ENCODE peak calls at places on chromosomes 3 and 15, in four cellular contexts. E is CD4-positive, CD25-positive, alpha-beta regulatory T cell; V is cardiac fibroblast; A is mesenchymal stem cell. P is an unnamed sample.
A peak's percentile ranks its signal among the peaks of the same experiment; 100 is the strongest.

GRCh38 chr3:147049305-147049704 is 357.0 kb downstream of the ZIC4 start:
- DNase-seq in A (no peak), V (no peak), E (no peak), P (no peak)

GRCh38 chr3:11624704-11625375 is 18.9 kb downstream of the VGLL4 start:
- DNase-seq in E (peak; percentile 24), A (no peak), V (no peak), P (no peak)

GRCh38 chr3:195401959-195402358 is 40.9 kb downstream of the ACAP2 start:
- DNase-seq in V (no peak), E (no peak), A (no peak), P (no peak)

GRCh38 chr3:53114011-53114400 is 16.2 kb downstream of the RFT1 start:
- DNase-seq in E (peak; percentile 88), A (peak; percentile 78), V (peak; percentile 83), P (peak; percentile 84)

GRCh38 chr3:111747490-111747889 is 111.6 kb upstream of the PHLDB2 start:
- DNase-seq in V (peak; percentile 34), E (no peak), A (peak; percentile 28), P (no peak)

GRCh38 chr3:9497821-9498565 is 55.6 kb downstream of the LHFPL4 start:
- DNase-seq in E (no peak), A (peak; percentile 15), V (no peak), P (no peak)

GRCh38 chr3:187064210-187065115 is 74.8 kb downstream of the RPL39L start:
- DNase-seq in E (no peak), V (peak; percentile 53), A (no peak), P (no peak)

GRCh38 chr3:4826237-4827100 is 152.8 kb upstream of the BHLHE40 start:
- DNase-seq in A (no peak), E (no peak), V (peak; percentile 40), P (peak; percentile 58)

GRCh38 chr15:60804986-60805949 is 326.3 kb upstream of the ICE2 start:
- DNase-seq in V (peak; percentile 75), E (no peak), A (peak; percentile 88), P (peak; percentile 93)

GRCh38 chr3:120678331-120678845 is 3.7 kb downstream of the HGD start:
- DNase-seq in A (peak; percentile 62), E (peak; percentile 17), V (peak; percentile 88), P (peak; percentile 5)

GRCh38 chr3:141538568-141538967 is 51.7 kb downstream of the RASA2 start:
- DNase-seq in V (no peak), E (no peak), A (no peak), P (no peak)

GRCh38 chr15:45093622-45094357 is 20.2 kb downstream of the DUOX2 start:
- DNase-seq in A (no peak), E (no peak), V (no peak), P (no peak)

GRCh38 chr3:192317564-192317963 is 409.8 kb downstream of the FGF12 start:
- DNase-seq in A (no peak), E (no peak), V (no peak), P (no peak)

GRCh38 chr3:190070623-190071347 is 49.9 kb downstream of the P3H2 start:
- DNase-seq in A (no peak), V (no peak), E (no peak), P (peak; percentile 59)

GRCh38 chr3:131083190-131083863 is 56.6 kb downstream of the NEK11 start:
- DNase-seq in V (peak; percentile 68), A (no peak), E (no peak), P (peak; percentile 95)

GRCh38 chr3:159926573-159926972 is 62.1 kb upstream of the IL12A start:
- DNase-seq in A (no peak), V (no peak), E (no peak), P (no peak)

GRCh38 chr3:155639462-155640055 is 105.3 kb downstream of the PLCH1 start:
- DNase-seq in A (no peak), E (no peak), V (no peak), P (no peak)

GRCh38 chr3:51967384-51968174 is at the start of gene PCBP4:
- DNase-seq in A (peak; percentile 54), V (peak; percentile 42), E (peak; percentile 35), P (peak; percentile 75)

GRCh38 chr3:189227249-189227648 is 55.5 kb downstream of the TPRG1 start:
- DNase-seq in V (no peak), E (no peak), A (no peak), P (no peak)

GRCh38 chr15:40873625-40874561 is at the start of gene RHOV:
- DNase-seq in V (peak; percentile 46), A (peak; percentile 56), E (peak; percentile 62), P (peak; percentile 75)

GRCh38 chr15:40875996-40876740 is 2.1 kb upstream of the RHOV start:
- DNase-seq in V (no peak), A (no peak), E (no peak), P (no peak)

GRCh38 chr15:40871749-40872617 is 2.1 kb downstream of the RHOV start:
- DNase-seq in E (no peak), A (no peak), V (no peak), P (no peak)

GRCh38 chr15:40870716-40871115 is 3.3 kb downstream of the RHOV start:
- DNase-seq in E (no peak), A (no peak), V (no peak), P (no peak)

GRCh38 chr15:40872791-40873526 is 1.1 kb downstream of the RHOV start:
- DNase-seq in E (no peak), V (no peak), A (no peak), P (no peak)
- H3K4me3 ChIP-seq in E (no peak overlapping the region), V (peak overlapping the region; percentile 51), A (peak overlapping the region; percentile 66), P (no peak overlapping the region)

DNA sequence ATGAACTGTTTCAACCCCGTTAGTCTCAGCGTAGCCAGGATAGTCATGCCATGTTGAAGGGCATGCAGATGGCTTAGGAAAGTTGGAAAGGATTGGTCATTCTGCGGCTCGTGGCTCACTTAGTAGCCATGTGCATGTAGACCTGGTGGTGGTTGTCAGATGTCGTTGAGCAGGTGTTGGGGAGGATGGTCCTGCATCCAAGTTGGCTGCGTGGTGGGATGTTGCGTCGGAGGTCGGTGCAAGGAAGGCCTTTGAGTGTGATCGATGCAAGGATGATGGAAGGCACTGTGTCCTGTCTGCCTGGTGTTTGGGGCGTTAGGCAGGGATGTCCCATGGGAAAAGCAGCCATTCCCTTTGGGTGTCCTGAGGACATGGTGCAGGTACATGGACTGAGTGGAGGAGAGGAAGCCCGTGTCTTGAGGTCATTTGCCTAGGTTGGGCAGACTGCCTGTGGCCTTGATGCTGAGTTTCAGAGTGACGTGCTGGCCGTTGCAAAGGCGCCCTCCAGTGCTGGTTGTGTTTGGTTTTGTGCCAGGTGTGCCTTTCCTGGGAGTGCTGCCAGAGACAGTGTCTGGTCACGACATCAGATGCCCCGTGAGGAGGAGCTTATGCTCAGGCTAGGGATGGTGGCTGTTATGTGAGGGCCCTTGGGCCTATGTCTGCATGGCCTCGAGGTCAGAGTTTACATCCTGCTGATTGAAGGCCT is 103.4 kb downstream of the SNRPN start:
- DNase-seq in A (no peak), E (no peak), V (no peak), P (no peak)
- H3K4me3 ChIP-seq in A (peak overlapping the region; percentile 63), E (no peak overlapping the region), V (no peak overlapping the region), P (no peak overlapping the region)

GRCh38 chr3:13111173-13111873 is 38.1 kb upstream of the IQSEC1 start:
- DNase-seq in A (no peak), E (peak; percentile 24), V (no peak), P (no peak)

GRCh38 chr3:13107661-13108060 is 34.4 kb upstream of the IQSEC1 start:
- DNase-seq in V (no peak), E (no peak), A (no peak), P (no peak)

GRCh38 chr3:13110678-13111116 is 37.5 kb upstream of the IQSEC1 start:
- DNase-seq in V (no peak), E (peak; percentile 70), A (peak; percentile 65), P (peak; percentile 81)

GRCh38 chr3:13108861-13109260 is 35.6 kb upstream of the IQSEC1 start:
- DNase-seq in V (no peak), E (no peak), A (no peak), P (no peak)

GRCh38 chr3:13109516-13109915 is 36.3 kb upstream of the IQSEC1 start:
- DNase-seq in E (no peak), V (no peak), A (no peak), P (no peak)
- H3K4me3 ChIP-seq in E (no peak overlapping the region), V (no peak overlapping the region), A (no peak overlapping the region), P (no peak overlapping the region)

GRCh38 chr15:93034512-93034911 is 54.5 kb downstream of the RGMA start:
- DNase-seq in E (no peak), A (no peak), V (no peak), P (no peak)

GRCh38 chr15:93037341-93038063 is 51.5 kb downstream of the RGMA start:
- DNase-seq in A (peak; percentile 31), V (peak; percentile 64), E (no peak), P (peak; percentile 100)

GRCh38 chr15:93036922-93037321 is 52.1 kb downstream of the RGMA start:
- DNase-seq in V (no peak), E (no peak), A (no peak), P (no peak)

GRCh38 chr15:93035092-93035915 is 53.7 kb downstream of the RGMA start:
- DNase-seq in A (no peak), E (no peak), V (no peak), P (no peak)

GRCh38 chr15:93035953-93036810 is 52.8 kb downstream of the RGMA start:
- DNase-seq in E (peak; percentile 46), A (peak; percentile 46), V (peak; percentile 45), P (peak; percentile 77)
- H3K4me3 ChIP-seq in E (no peak overlapping the region), A (no peak overlapping the region), V (no peak overlapping the region), P (peak overlapping the region; percentile 33)